ENCODE peak calls at places on chromosomes 7 and 10, in nine cellular contexts. U, T, K, V, Z, H, J, N and O are unnamed samples.

GRCh38 chr10:133201948-133202725 is 27.9 kb upstream of the UTF1 start:
- DNase-seq in U (no peak), Z (no peak), V (no peak), K (no peak), N (no peak), T (peak; percentile 33), H (no peak), J (no peak), O (no peak)

GRCh38 chr7:81776159-81776558 is 6.3 kb upstream of the HGF start:
- DNase-seq in J (no peak), Z (no peak), N (peak; percentile 31), V (no peak), T (no peak), K (no peak), U (no peak), H (no peak), O (no peak)

GRCh38 chr7:128849156-128849515 is 13.5 kb upstream of the ATP6V1F start:
- DNase-seq in J (no peak), H (no peak), T (no peak), U (no peak), K (no peak), Z (no peak), V (no peak), N (no peak), O (no peak)

GRCh38 chr10:74921744-74922143 is 95.3 kb downstream of the KAT6B start:
- DNase-seq in K (no peak), Z (no peak), H (no peak), T (no peak), V (no peak), U (peak; percentile 97), N (peak; percentile 12), J (no peak), O (no peak)

GRCh38 chr7:148697256-148697841 is 1.4 kb upstream of the CUL1 start:
- DNase-seq in U (no peak), Z (no peak), T (peak; percentile 61), H (no peak), N (peak; percentile 63), V (no peak), K (peak; percentile 17), J (peak; percentile 30), O (no peak)

GRCh38 chr10:86900955-86901354 is 56.5 kb downstream of the MMRN2 start:
- DNase-seq in T (peak; percentile 91), V (no peak), U (no peak), Z (no peak), N (peak; percentile 83), K (no peak), J (peak; percentile 83), H (no peak), O (no peak)

GRCh38 chr10:94108200-94108599 is 114.5 kb downstream of the PLCE1 start:
- DNase-seq in N (peak; percentile 95), J (no peak), T (no peak), K (no peak), U (no peak), H (no peak), V (no peak), Z (no peak), O (no peak)

GRCh38 chr7:6443372-6443941 is 4.3 kb downstream of the DAGLB start:
- DNase-seq in T (no peak), U (peak; percentile 71), N (peak; percentile 96), Z (no peak), J (no peak), H (peak; percentile 84), V (peak; percentile 85), K (no peak), O (no peak)

GRCh38 chr7:140300263-140301131 is 97.8 kb downstream of the SLC37A3 start:
- DNase-seq in Z (peak; percentile 38), J (no peak), N (no peak), H (no peak), U (no peak), V (no peak), K (no peak), T (no peak), O (no peak)

GRCh38 chr10:119734396-119735332 is 8.8 kb downstream of the INPP5F start:
- DNase-seq in Z (no peak), H (no peak), T (no peak), N (peak; percentile 52), V (peak; percentile 41), K (no peak), J (no peak), U (peak; percentile 82), O (no peak)

GRCh38 chr10:71216751-71217265 is 4.4 kb downstream of the UNC5B start:
- DNase-seq in J (no peak), T (peak; percentile 74), H (no peak), U (peak; percentile 53), V (no peak), N (no peak), Z (peak; percentile 65), K (no peak), O (no peak)

GRCh38 chr7:128869138-128869943 is 6.7 kb downstream of the ATP6V1F start:
- DNase-seq in T (peak; percentile 84), Z (peak; percentile 87), J (peak; percentile 42), N (peak; percentile 23), H (peak; percentile 78), K (peak; percentile 42), U (peak; percentile 65), V (no peak), O (no peak)

GRCh38 chr10:26737730-26738129 is 40.2 kb downstream of the PDSS1 start:
- DNase-seq in H (no peak), J (no peak), U (no peak), T (no peak), K (no peak), Z (no peak), V (no peak), N (peak; percentile 55), O (no peak)

DNA sequence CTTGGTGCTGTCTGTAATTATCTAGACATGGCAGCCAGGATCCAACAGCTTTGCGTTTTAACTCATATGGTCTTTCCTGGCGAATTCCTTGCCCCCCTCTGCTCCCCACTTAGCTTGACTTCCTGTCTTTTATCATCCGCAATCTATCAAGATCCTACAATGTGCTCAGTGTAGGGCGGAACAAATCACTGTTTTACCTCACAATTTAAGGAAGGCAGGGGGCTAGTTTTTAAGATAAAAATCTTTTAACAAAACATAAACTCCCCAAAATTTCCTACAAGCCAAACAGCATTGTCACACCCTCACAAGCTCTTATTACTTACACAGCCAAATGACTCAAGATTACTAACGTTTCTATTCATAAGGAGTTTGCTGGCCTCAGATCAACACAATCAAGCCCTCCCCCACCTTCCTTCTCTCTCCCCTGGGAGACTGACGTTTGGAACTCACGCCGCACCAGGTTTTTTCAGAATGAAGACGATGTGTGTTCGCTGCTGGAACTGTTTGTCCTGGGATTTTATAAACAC is 1.3 kb upstream of the CDK14 start:
- DNase-seq in U (peak; percentile 92), V (no peak), J (peak; percentile 39), K (no peak), Z (peak; percentile 79), T (peak; percentile 66), N (peak; percentile 91), H (peak; percentile 45), O (peak; percentile 77)
- H3K27ac ChIP-seq in U (peak overlapping the region; percentile 59), V (no peak overlapping the region), J (peak overlapping the region; percentile 91), K (no peak overlapping the region), Z (no peak overlapping the region), T (peak overlapping the region; percentile 28), N (no peak overlapping the region), H (no peak overlapping the region), O (peak overlapping the region; percentile 92)

DNA sequence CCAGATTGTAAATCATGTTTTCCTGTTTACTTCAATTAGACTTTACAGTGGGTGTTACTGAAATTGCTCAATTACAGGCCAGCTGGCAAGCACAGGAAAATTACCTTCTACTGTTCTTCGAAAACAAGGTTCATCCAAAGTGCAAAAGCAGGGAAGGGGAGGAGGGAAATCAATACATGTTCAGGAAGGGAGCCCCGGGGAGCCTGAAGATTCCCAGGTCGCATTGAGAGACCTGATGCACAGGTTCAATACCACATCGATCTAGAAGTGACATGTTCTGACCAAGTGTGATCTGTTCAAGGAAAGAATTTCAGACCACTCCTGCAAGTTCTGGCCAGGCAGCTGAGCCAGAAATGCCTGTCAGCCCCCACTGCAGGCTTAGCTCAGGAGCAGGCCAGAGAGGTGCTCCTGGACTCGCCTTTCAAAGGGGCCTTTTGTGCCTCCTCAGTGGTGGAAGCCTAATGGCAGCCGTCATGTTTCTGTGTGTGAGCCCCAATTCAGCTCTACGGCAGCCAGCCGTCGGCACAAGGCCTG is 35.9 kb downstream of the FAM53B start:
- DNase-seq in V (no peak), K (no peak), U (no peak), Z (no peak), N (no peak), H (no peak), J (no peak), T (peak; percentile 47), O (no peak)
- H3K27ac ChIP-seq in V (no peak overlapping the region), K (no peak overlapping the region), U (no peak overlapping the region), Z (no peak overlapping the region), N (no peak overlapping the region), H (no peak overlapping the region), J (peak overlapping the region; percentile 92), T (peak overlapping the region; percentile 73), O (no peak overlapping the region)

DNA sequence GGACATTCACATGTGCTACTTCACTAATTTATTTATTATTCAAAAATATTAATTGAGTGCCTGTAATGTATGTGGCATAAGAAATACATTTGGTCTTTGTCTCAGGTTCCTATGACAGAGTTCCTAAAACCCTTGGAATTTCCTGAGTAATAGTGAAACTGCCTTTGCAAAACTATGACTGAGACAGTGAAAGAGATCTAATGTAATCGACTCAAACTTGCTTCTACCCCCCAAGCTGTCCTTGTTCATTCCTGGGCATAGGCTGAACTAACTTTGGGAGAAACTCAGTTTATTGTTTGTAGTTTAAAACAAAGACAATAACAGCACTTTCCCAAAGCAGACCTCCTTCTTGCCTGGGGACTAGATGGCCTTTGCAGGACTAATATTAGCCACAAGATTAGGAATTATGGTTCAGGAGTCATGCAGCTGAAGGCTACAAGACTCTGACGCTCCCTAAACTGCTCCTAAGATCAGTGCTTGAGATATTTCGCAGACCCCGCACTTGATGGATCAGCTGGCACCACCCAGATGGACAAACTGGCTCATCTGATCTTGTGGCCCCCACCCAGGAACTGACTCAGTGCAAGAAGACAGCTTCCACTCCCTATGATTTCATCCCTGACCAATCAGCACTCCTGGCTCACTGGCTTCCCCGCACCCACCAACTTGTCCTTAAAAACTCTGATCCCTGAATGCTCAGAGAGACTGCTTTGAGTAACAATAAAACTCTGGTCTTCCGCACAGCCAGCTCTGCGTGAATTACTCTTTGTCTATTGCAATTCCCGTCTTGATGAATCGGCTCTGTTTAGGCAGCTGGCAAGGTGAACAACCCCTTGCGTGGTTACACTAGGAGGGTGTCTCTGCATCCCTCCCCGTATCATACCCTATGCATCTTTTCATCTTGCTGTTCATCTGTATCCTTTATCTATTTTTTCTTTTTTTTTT is 27.0 kb upstream of the NRBF2 start:
- DNase-seq in U (no peak), H (no peak), Z (no peak), K (no peak), N (peak; percentile 61), J (peak; percentile 51), V (no peak), T (peak; percentile 65), O (peak; percentile 50)
- H3K27ac ChIP-seq in U (no peak overlapping the region), H (no peak overlapping the region), Z (no peak overlapping the region), K (no peak overlapping the region), N (peak overlapping the region; percentile 90), J (peak overlapping the region; percentile 45), V (no peak overlapping the region), T (no peak overlapping the region), O (peak overlapping the region; percentile 84)

GRCh38 chr7:14092376-14092775 is 102.9 kb upstream of the ETV1 start:
- DNase-seq in K (no peak), U (no peak), N (no peak), T (no peak), H (no peak), V (no peak), J (no peak), Z (no peak), O (no peak)

GRCh38 chr7:14096159-14096558 is 106.7 kb upstream of the ETV1 start:
- DNase-seq in H (no peak), J (no peak), U (no peak), Z (no peak), T (no peak), K (no peak), N (no peak), V (no peak), O (no peak)

GRCh38 chr7:14095233-14095950 is 105.9 kb upstream of the ETV1 start:
- DNase-seq in N (no peak), V (no peak), K (no peak), Z (no peak), H (no peak), U (no peak), J (no peak), T (no peak), O (no peak)
- H3K27ac ChIP-seq in N (no peak overlapping the region), V (no peak overlapping the region), K (no peak overlapping the region), Z (no peak overlapping the region), H (no peak overlapping the region), U (no peak overlapping the region), J (no peak overlapping the region), T (no peak overlapping the region), O (no peak overlapping the region)